ENCODE peak calls at places on chromosomes 16 and 17, in nine cellular contexts. D, F, O, Y, N, V, S, T and L are unnamed samples.

GRCh38 chr17:78546476-78546875 is 30.7 kb downstream of the DNAH17 start:
- DNase-seq in V (no peak), F (no peak), O (no peak), Y (no peak), S (peak; percentile 49), N (no peak), D (no peak), T (no peak), L (no peak)

GRCh38 chr16:55250641-55251550 is 73.1 kb upstream of the IRX6 start:
- DNase-seq in V (no peak), D (no peak), S (no peak), O (no peak), T (no peak), N (no peak), Y (no peak), F (no peak), L (no peak)

GRCh38 chr16:62751218-62751617 is 715.0 kb upstream of the CDH8 start:
- DNase-seq in N (no peak), Y (no peak), S (no peak), O (no peak), D (no peak), V (no peak), T (no peak), F (no peak), L (no peak)

GRCh38 chr17:80152057-80152831 is 5.3 kb upstream of the EIF4A3 start:
- DNase-seq in N (no peak), Y (peak; percentile 93), S (peak; percentile 37), V (no peak), O (no peak), T (no peak), F (no peak), D (no peak), L (peak; percentile 53)

GRCh38 chr17:1941241-1942065 is 83.7 kb downstream of the RTN4RL1 start:
- DNase-seq in F (no peak), D (no peak), N (no peak), V (no peak), Y (no peak), T (no peak), O (no peak), S (no peak), L (no peak)

GRCh38 chr16:67661101-67661661 is 421 bp downstream of the PARD6A start:
- DNase-seq in V (no peak), F (no peak), Y (peak; percentile 38), S (peak; percentile 48), N (no peak), D (no peak), T (no peak), O (peak; percentile 52), L (peak; percentile 31)

GRCh38 chr17:71409137-71409536 is 711.7 kb upstream of the SOX9 start:
- DNase-seq in O (no peak), V (no peak), T (no peak), F (no peak), Y (no peak), N (no peak), S (peak; percentile 13), D (no peak), L (no peak)

GRCh38 chr17:6361733-6362132 is 73.2 kb downstream of the AIPL1 start:
- DNase-seq in S (no peak), D (no peak), V (no peak), O (no peak), F (no peak), T (peak; percentile 8), N (no peak), Y (no peak), L (no peak)

GRCh38 chr16:89709166-89709565 is 7.7 kb upstream of the SPATA2L start:
- DNase-seq in F (no peak), V (no peak), T (no peak), S (no peak), D (no peak), O (no peak), N (no peak), Y (no peak), L (no peak)

GRCh38 chr16:10566613-10567012 is 13.8 kb downstream of the EMP2 start:
- DNase-seq in N (no peak), T (no peak), V (no peak), F (no peak), D (no peak), S (no peak), O (no peak), Y (no peak), L (no peak)

GRCh38 chr16:75534560-75535205 is 1.2 kb downstream of the CHST5 start:
- DNase-seq in V (no peak), O (no peak), N (peak; percentile 43), Y (no peak), D (no peak), F (no peak), S (no peak), T (no peak), L (no peak)

DNA sequence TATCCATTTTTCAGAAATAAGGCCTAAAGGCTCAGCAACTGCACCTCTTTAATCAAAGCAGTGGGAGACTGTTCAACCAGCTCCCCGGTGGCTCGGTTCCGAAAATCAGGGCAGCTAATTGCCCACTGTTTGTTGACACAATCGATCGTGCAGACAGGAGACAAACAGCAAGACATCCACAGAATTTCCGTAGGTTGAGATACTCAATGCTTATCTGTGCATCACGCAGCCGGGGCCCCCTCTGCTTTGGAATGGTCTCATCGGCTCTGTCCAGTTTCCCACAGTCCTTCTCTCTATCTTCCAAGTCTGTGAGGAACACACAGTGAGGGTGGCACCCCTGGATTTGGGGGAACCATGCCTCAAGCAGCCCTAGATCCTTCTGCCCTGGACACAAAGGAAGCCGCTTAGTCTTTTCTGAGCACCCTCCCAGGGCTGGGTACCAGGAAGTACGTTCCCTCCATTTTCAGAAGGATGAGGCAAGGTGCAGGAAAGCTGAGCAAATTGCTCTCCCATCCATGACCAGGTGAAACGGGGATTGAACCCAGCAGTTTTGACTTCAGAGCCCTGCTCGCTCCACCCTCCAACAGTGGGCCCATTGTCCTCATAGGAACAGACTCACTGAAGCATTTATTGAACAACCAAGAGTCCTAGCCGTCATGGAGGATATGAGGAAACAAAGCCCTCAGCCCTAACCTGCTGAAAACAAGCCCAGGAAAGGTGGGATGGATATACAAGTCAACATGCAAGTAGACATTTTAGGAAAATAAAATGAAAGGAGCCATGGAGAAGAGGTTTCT is 70.7 kb downstream of the C16orf95 start:
- DNase-seq in V (no peak), N (no peak), D (no peak), T (no peak), S (no peak), O (no peak), Y (no peak), F (no peak), L (no peak)
- TF ChIP-seq CTCF in V (no peak), N (no peak), D (no peak), T (no peak), S (no peak), O (no peak), Y (no peak), F (no peak), L (no peak)

GRCh38 chr16:66376114-66376513 is 9.6 kb downstream of the CDH5 start:
- DNase-seq in D (no peak), O (no peak), V (no peak), Y (no peak), F (no peak), S (no peak), N (no peak), T (no peak), L (no peak)
- H3K4me3 ChIP-seq in D (no peak overlapping the region), O (no peak overlapping the region), V (no peak overlapping the region), Y (no peak overlapping the region), F (peak overlapping the region; percentile 20), S (no peak overlapping the region), N (no peak overlapping the region), T (no peak overlapping the region), L (no peak overlapping the region)

DNA sequence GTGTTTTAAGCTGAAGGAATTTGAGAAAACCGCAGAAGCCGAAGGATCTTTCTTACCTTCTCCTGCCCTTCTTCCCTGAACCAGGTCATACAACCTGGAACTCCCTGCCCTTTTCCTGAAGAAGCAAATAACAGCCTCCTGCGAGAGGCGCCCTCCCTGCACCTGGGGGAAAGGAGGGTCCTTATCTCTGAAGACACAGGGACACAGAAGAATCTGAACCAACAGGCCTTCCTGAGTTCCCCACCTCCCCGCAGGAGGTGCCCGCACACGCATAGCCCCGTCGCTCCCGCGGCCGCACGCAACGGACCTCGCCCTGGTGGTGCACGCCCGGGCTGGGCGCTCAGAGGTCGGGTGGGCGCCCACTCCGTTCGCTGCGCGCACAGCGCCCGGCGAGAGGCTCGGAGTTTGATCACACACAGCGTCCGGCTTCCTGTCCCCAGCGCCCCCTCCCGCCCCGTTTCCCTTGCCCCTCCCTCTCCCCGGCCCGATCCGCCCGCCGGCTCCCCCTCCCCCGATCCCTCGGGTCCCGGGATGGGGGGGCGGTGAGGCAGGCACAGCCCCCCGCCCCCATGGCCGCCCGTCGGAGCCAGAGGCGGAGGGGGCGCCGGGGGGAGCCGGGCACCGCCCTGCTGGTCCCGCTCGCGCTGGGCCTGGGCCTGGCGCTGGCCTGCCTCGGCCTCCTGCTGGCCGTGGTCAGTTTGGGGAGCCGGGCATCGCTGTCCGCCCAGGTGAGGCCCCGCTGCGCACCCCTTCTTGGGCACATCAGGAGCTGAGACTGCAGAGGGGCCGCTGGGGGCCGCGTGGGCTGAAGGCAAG is at the start of gene TNFSF12:
- DNase-seq in N (peak; percentile 88), D (peak; percentile 85), V (peak; percentile 68), T (peak; percentile 73), F (peak; percentile 83), S (no peak), Y (peak; percentile 23), O (peak; percentile 65), L (peak; percentile 16)
- TF ChIP-seq CTCF in N (no peak), D (peak; percentile 6), V (peak; percentile 44), T (no peak), F (no peak), S (no peak), Y (peak; percentile 22), O (peak; percentile 23), L (peak; percentile 29)

GRCh38 chr17:56699186-56699895 is 105.8 kb downstream of the NOG start:
- DNase-seq in S (peak; percentile 99), V (no peak), D (no peak), Y (peak; percentile 96), N (peak; percentile 54), F (peak; percentile 11), T (peak; percentile 32), O (peak; percentile 85), L (peak; percentile 84)
- H3K4me3 ChIP-seq in S (no peak overlapping the region), V (no peak overlapping the region), D (no peak overlapping the region), Y (no peak overlapping the region), N (no peak overlapping the region), F (no peak overlapping the region), T (no peak overlapping the region), O (no peak overlapping the region), L (no peak overlapping the region)

GRCh38 chr17:74444406-74444805 is 12.5 kb downstream of the GPRC5C start:
- DNase-seq in T (no peak), F (no peak), Y (peak; percentile 63), D (no peak), O (peak; percentile 33), N (peak; percentile 70), S (no peak), V (peak; percentile 57), L (no peak)

GRCh38 chr17:74445156-74445555 is 13.3 kb downstream of the GPRC5C start:
- DNase-seq in F (no peak), N (no peak), S (no peak), O (no peak), V (no peak), D (no peak), Y (no peak), T (no peak), L (no peak)

GRCh38 chr17:74447628-74448159 is 15.8 kb downstream of the GPRC5C start:
- DNase-seq in S (no peak), V (no peak), D (no peak), T (no peak), O (no peak), F (no peak), N (no peak), Y (no peak), L (no peak)

GRCh38 chr17:74448774-74449173 is 16.9 kb downstream of the GPRC5C start:
- DNase-seq in O (no peak), T (no peak), D (no peak), F (no peak), S (no peak), N (no peak), Y (no peak), V (no peak), L (no peak)

GRCh38 chr17:74446551-74447500 is 14.9 kb downstream of the GPRC5C start:
- DNase-seq in O (peak; percentile 79), Y (no peak), V (peak; percentile 77), N (no peak), D (peak; percentile 79), F (peak; percentile 81), S (peak; percentile 19), T (no peak), L (no peak)
- TF ChIP-seq CTCF in O (no peak), Y (no peak), V (no peak), N (no peak), D (no peak), F (no peak), S (peak; percentile 19), T (no peak), L (no peak)